ENCODE peak calls at places on chromosomes 3 and 15, in nine cellular contexts. D is A549, L is heart left ventricle, T is HCT116, O is NB4, K is uterus, Y is tibial nerve, Z is body of pancreas, F is thyroid gland. Q is an unnamed sample.

GRCh38 chr3:11310258-11310657 is 38.1 kb downstream of the ATG7 start:
- DNase-seq in Z (no peak), Y (no peak), D (no peak), O (no peak), F (no peak), T (no peak), L (no peak), K (no peak), Q (no peak)

GRCh38 chr15:41494922-41495735 is 1.5 kb downstream of the ITPKA start:
- DNase-seq in Y (no peak), T (no peak), F (no peak), D (no peak), Z (no peak), K (no peak), L (no peak), O (no peak), Q (peak; percentile 15)

GRCh38 chr3:10328460-10329071 is 7.7 kb upstream of the SEC13 start:
- DNase-seq in O (no peak), Y (no peak), L (no peak), D (no peak), K (no peak), T (no peak), Z (no peak), F (no peak), Q (no peak)

GRCh38 chr3:106688463-106688862 is 688.8 kb upstream of the CCDC54 start:
- DNase-seq in T (no peak), O (peak; percentile 0), Y (peak; percentile 17), D (peak; percentile 41), F (no peak), Z (no peak), K (no peak), L (no peak), Q (no peak)

GRCh38 chr15:95129589-95129988 is 898.2 kb downstream of the MCTP2 start:
- DNase-seq in Z (peak; percentile 15), O (peak; percentile 38), T (no peak), F (no peak), Y (no peak), D (no peak), L (peak; percentile 58), K (peak; percentile 54), Q (no peak)

GRCh38 chr3:56989434-56990294 is 70.8 kb upstream of the SPATA12 start:
- DNase-seq in O (no peak), D (no peak), Y (no peak), Z (no peak), T (no peak), K (peak; percentile 44), L (no peak), F (peak; percentile 22), Q (no peak)

GRCh38 chr15:62119224-62119925 is 45.7 kb downstream of the C2CD4B start:
- DNase-seq in Z (peak; percentile 62), D (peak; percentile 82), K (no peak), F (no peak), Y (peak; percentile 23), L (no peak), O (peak; percentile 72), T (peak; percentile 44), Q (peak; percentile 26)

GRCh38 chr15:37079726-37080125 is 20.6 kb downstream of the MEIS2 start:
- DNase-seq in T (no peak), O (no peak), F (no peak), K (peak; percentile 40), D (no peak), Y (no peak), L (peak; percentile 25), Z (no peak), Q (no peak)

GRCh38 chr3:146165370-146165769 is 4.4 kb upstream of the PLOD2 start:
- DNase-seq in L (no peak), Z (no peak), O (no peak), Y (no peak), F (no peak), D (peak; percentile 74), K (no peak), T (no peak), Q (no peak)

GRCh38 chr15:43516185-43516584 is 1.2 kb upstream of the MAP1A start:
- DNase-seq in K (peak; percentile 47), Y (peak; percentile 17), Z (peak; percentile 13), D (no peak), L (peak; percentile 78), O (no peak), T (no peak), F (peak; percentile 34), Q (no peak)

GRCh38 chr3:13405614-13406013 is 14.5 kb downstream of the NUP210 start:
- DNase-seq in Y (no peak), Z (no peak), O (no peak), F (no peak), K (no peak), L (no peak), T (no peak), D (no peak), Q (no peak)

GRCh38 chr15:62618432-62618831 is 424.1 kb upstream of the TPM1 start:
- DNase-seq in D (peak; percentile 22), Z (no peak), L (no peak), K (no peak), O (no peak), Y (no peak), F (no peak), T (no peak), Q (no peak)

GRCh38 chr3:56573501-56573900 is 16.5 kb downstream of the CCDC66 start:
- DNase-seq in Y (no peak), T (no peak), F (no peak), D (no peak), Z (no peak), O (no peak), K (no peak), L (no peak), Q (no peak)

GRCh38 chr15:98085003-98085639 is 124.6 kb downstream of the ARRDC4 start:
- DNase-seq in F (peak; percentile 50), Y (peak; percentile 71), L (peak; percentile 35), O (peak; percentile 69), K (no peak), Z (peak; percentile 72), D (peak; percentile 71), T (peak; percentile 56), Q (peak; percentile 56)

GRCh38 chr15:65655026-65655425 is 33.3 kb downstream of the SLC24A1 start:
- DNase-seq in O (no peak), D (no peak), L (no peak), Z (no peak), F (no peak), Y (no peak), T (no peak), K (no peak), Q (no peak)

DNA sequence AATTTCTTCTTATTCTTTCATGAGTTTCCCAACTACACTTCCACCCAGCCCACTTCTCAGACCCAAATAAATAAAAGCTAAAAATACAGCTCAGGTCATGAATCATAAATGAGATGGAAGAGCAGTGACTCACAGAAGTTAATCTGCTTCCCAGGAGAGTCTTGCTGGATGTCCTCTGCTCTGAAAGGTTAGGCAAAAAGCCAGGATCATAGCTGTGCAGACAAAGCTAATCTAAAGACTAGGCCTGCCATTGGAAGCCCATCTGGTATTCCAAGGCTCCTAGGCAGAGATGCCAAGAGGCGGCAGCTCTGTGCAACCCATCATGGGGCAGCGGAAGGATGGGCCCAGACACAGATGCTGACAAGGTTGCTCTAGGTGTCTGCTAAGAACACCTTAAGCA is 24.0 kb downstream of the SHC4 start:
- DNase-seq in D (peak; percentile 50), Y (no peak), T (no peak), Z (no peak), L (no peak), F (no peak), O (no peak), K (no peak), Q (no peak)
- TF ChIP-seq POLR2A in D (no peak), Y (no peak), T (no peak), Z (no peak), L (no peak), F (no peak), O (no peak), K (no peak), Q (no peak)

GRCh38 chr3:130854208-130854864 is 39.5 kb upstream of the ATP2C1 start:
- DNase-seq in T (no peak), D (no peak), F (no peak), Z (no peak), K (no peak), Y (no peak), L (no peak), O (no peak), Q (no peak)

GRCh38 chr3:130849111-130849552 is 44.8 kb upstream of the ATP2C1 start:
- DNase-seq in F (peak; percentile 63), T (no peak), L (peak; percentile 32), O (peak; percentile 82), D (no peak), Y (no peak), K (no peak), Z (peak; percentile 90), Q (peak; percentile 51)

GRCh38 chr3:130850846-130851245 is 43.0 kb upstream of the ATP2C1 start:
- DNase-seq in F (no peak), D (no peak), K (no peak), Z (no peak), L (no peak), O (peak; percentile 25), Y (no peak), T (no peak), Q (peak; percentile 53)

GRCh38 chr3:130846181-130846580 is 47.7 kb upstream of the ATP2C1 start:
- DNase-seq in F (no peak), D (no peak), K (no peak), Y (no peak), O (no peak), T (no peak), Z (no peak), L (no peak), Q (no peak)

DNA sequence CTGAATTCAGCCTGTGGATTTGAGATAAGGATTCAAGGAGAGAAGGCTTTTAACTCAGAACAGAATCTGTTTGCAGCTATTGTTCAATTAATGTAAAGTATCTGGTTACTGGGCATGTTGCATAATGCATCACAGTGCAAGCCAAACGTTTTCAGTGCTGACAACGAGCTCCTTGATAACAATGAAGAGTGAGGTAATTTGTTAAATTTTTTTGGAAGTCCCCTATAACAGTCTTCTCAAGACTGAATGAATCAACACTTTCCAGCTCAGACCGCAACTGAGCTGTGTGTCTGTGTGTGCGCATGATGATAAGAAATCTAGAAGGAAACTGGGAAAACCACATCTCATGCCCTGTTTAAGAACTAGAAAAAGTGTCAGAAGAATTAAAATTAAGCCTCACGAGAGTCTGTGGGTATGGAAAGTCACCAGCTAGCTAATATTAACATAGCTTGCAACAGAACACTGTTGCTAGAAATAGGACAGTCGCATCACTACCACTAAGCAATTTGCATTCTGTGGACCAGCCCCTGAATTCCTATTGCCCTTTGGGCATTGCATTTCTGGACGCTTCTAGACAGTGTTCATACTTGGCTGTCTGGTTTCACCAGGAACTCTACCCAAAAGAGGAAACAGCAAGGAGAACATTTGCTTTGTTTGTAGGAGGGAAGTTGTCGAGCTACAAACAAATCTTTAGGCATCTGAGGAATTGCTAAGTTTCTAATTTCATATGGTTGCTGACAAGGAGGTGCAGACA is 43.7 kb upstream of the ATP2C1 start:
- DNase-seq in K (no peak), Z (peak; percentile 50), O (peak; percentile 96), L (peak; percentile 35), T (no peak), F (no peak), Y (peak; percentile 17), D (peak; percentile 1), Q (peak; percentile 83)
- TF ChIP-seq POLR2A in K (no peak), Z (peak; percentile 30), O (peak; percentile 49), L (no peak), T (no peak), F (no peak), Y (no peak), D (no peak), Q (peak; percentile 90)

GRCh38 chr3:183306798-183307671 is 54.0 kb downstream of the B3GNT5 start:
- DNase-seq in Y (peak; percentile 66), T (no peak), Z (peak; percentile 94), F (peak; percentile 31), D (peak; percentile 50), K (no peak), O (peak; percentile 89), L (peak; percentile 71), Q (peak; percentile 87)
- TF ChIP-seq POLR2A in Y (no peak), T (no peak), Z (peak; percentile 39), F (no peak), D (no peak), K (no peak), O (no peak), L (no peak), Q (peak; percentile 44)

GRCh38 chr3:196317702-196318467 is at the start of gene DYNLT2B:
- DNase-seq in Z (peak; percentile 90), D (peak; percentile 88), O (peak; percentile 94), L (peak; percentile 88), F (peak; percentile 88), T (peak; percentile 74), Y (peak; percentile 60), K (peak; percentile 86), Q (peak; percentile 97)
- TF ChIP-seq POLR2A in Z (peak; percentile 84), D (peak; percentile 68), O (peak; percentile 94), L (peak; percentile 33), F (peak; percentile 81), T (peak; percentile 67), Y (peak; percentile 53), K (peak; percentile 37), Q (peak; percentile 77)

Q was measured in erythroblast.